ENCODE peak calls at places on chromosomes 16 and 17, in eight cellular contexts. P is NCI-H1436 treated with DMSO at 0.1 percent for 48 hours; D is anterior cingulate cortex; Y is stimulated activated CD8-positive, alpha-beta memory T cell treated with anti-CD3 and anti-CD28 coated beads, Interleukin-4, amount 100 ng/mL, for 1 hour; G is epithelial cell of proximal tubule; O is GM23248; B is NCI-H1048; A is AG04449. Z is an unnamed sample.
A peak's percentile ranks its signal among the peaks of the same experiment; 100 is the strongest.

GRCh38 chr16:86961133-86961720 is 356.0 kb downstream of the C16orf95 start:
- DNase-seq in P (no peak), D (no peak), Y (no peak), G (no peak), O (peak; percentile 63), B (no peak), A (no peak), Z (no peak)

GRCh38 chr17:43755389-43755875 is 3.2 kb downstream of the SOST start:
- DNase-seq in P (no peak), D (no peak), Y (no peak), G (no peak), O (no peak), B (no peak), A (no peak), Z (no peak)

GRCh38 chr16:69131749-69132423 is 502 bp downstream of the CHTF8 start:
- DNase-seq in P (peak; percentile 4), D (no peak), Y (peak; percentile 49), G (no peak), O (peak; percentile 82), B (no peak), A (peak; percentile 10), Z (peak; percentile 44)

GRCh38 chr16:3854740-3855139 is 25.8 kb downstream of the CREBBP start:
- DNase-seq in P (no peak), D (no peak), Y (no peak), G (no peak), O (no peak), B (no peak), A (no peak), Z (no peak)

GRCh38 chr16:61798741-61799140 is 237.5 kb downstream of the CDH8 start:
- DNase-seq in P (no peak), D (no peak), Y (no peak), G (no peak), O (no peak), B (no peak), A (no peak), Z (no peak)

GRCh38 chr16:74991593-74992403 is 6.9 kb upstream of the WDR59 start:
- DNase-seq in P (no peak), D (no peak), Y (no peak), G (no peak), O (no peak), B (no peak), A (no peak), Z (peak; percentile 62)

GRCh38 chr17:55458977-55459376 is 37.3 kb upstream of the MMD start:
- DNase-seq in P (no peak), D (no peak), Y (no peak), G (peak; percentile 82), O (peak; percentile 87), B (no peak), A (no peak), Z (peak; percentile 96)

GRCh38 chr16:75821117-75821516 is 94.8 kb upstream of the CPHXL start:
- DNase-seq in P (no peak), D (no peak), Y (no peak), G (no peak), O (no peak), B (no peak), A (no peak), Z (no peak)

GRCh38 chr17:38701504-38702165 is 3.4 kb upstream of the MLLT6 start:
- DNase-seq in P (no peak), D (no peak), Y (no peak), G (no peak), O (peak; percentile 64), B (no peak), A (no peak), Z (peak; percentile 65)

GRCh38 chr16:86824751-86825310 is 246.5 kb downstream of the FOXL1 start:
- DNase-seq in P (no peak), D (no peak), Y (no peak), G (no peak), O (no peak), B (no peak), A (no peak), Z (peak; percentile 28)

GRCh38 chr16:18803569-18804462 is 2.5 kb upstream of the ARL6IP1 start:
- DNase-seq in P (no peak), D (no peak), Y (no peak), G (no peak), O (peak; percentile 65), B (no peak), A (no peak), Z (peak; percentile 80)

GRCh38 chr16:13150181-13150885 is 248.9 kb downstream of the SHISA9 start:
- DNase-seq in P (no peak), D (no peak), Y (no peak), G (no peak), O (no peak), B (no peak), A (no peak), Z (no peak)

GRCh38 chr16:22008215-22009142 is 568 bp downstream of the MOSMO start:
- DNase-seq in P (no peak), D (no peak), Y (no peak), G (no peak), O (peak; percentile 32), B (no peak), A (no peak), Z (no peak)

GRCh38 chr17:39376434-39376833 is 25.0 kb downstream of the FBXL20 start:
- DNase-seq in P (no peak), D (no peak), Y (no peak), G (no peak), O (no peak), B (no peak), A (no peak), Z (peak; percentile 67)

GRCh38 chr16:75304521-75305363 is 53.3 kb upstream of the BCAR1 start:
- DNase-seq in P (no peak), D (no peak), Y (no peak), G (peak; percentile 69), O (peak; percentile 93), B (no peak), A (peak; percentile 50), Z (peak; percentile 92)

GRCh38 chr17:42240201-42240600 is 36.0 kb downstream of the STAT5B start:
- DNase-seq in P (no peak), D (no peak), Y (no peak), G (no peak), O (no peak), B (no peak), A (no peak), Z (no peak)

GRCh38 chr17:10177921-10178788 is 20.3 kb downstream of the GAS7 start:
- DNase-seq in P (no peak), D (no peak), Y (no peak), G (no peak), O (peak; percentile 96), B (no peak), A (peak; percentile 58), Z (no peak)

GRCh38 chr16:51144203-51144602 is 6.9 kb downstream of the SALL1 start:
- DNase-seq in P (no peak), D (no peak), Y (no peak), G (no peak), O (no peak), B (no peak), A (no peak), Z (no peak)

GRCh38 chr16:30875881-30876791 is 17.7 kb downstream of the BCL7C start:
- DNase-seq in P (no peak), D (no peak), Y (no peak), G (no peak), O (peak; percentile 57), B (no peak), A (no peak), Z (no peak)

GRCh38 chr17:59361916-59362810 is 30.7 kb downstream of the YPEL2 start:
- DNase-seq in P (no peak), D (no peak), Y (peak; percentile 20), G (peak; percentile 84), O (peak; percentile 90), B (no peak), A (peak; percentile 91), Z (peak; percentile 99)

GRCh38 chr17:2977157-2977556 is 86.2 kb downstream of the OR1D5 start:
- DNase-seq in P (no peak), D (no peak), Y (no peak), G (no peak), O (no peak), B (no peak), A (no peak), Z (no peak)

GRCh38 chr16:10870137-10870776 is 6.7 kb upstream of the CIITA start:
- DNase-seq in P (no peak), D (no peak), Y (no peak), G (no peak), O (peak; percentile 13), B (no peak), A (no peak), Z (no peak)

GRCh38 chr17:79987890-79988162 is 47.8 kb downstream of the TBC1D16 start:
- DNase-seq in P (no peak), D (no peak), Y (no peak), G (no peak), O (peak; percentile 47), B (no peak), A (no peak), Z (no peak)

GRCh38 chr16:81591538-81591870 is 146.9 kb downstream of the CMIP start:
- DNase-seq in P (no peak), D (no peak), Y (no peak), G (no peak), O (no peak), B (no peak), A (no peak), Z (no peak)

GRCh38 chr16:52852978-52853377 is 199.7 kb downstream of the CHD9NB start:
- DNase-seq in P (no peak), D (no peak), Y (no peak), G (no peak), O (no peak), B (no peak), A (no peak), Z (no peak)

GRCh38 chr17:15945493-15946209 is 721 bp downstream of the ADORA2B start:
- DNase-seq in P (no peak), D (no peak), Y (no peak), G (no peak), O (peak; percentile 69), B (no peak), A (no peak), Z (no peak)

GRCh38 chr17:27651411-27652345 is 20.7 kb downstream of the LGALS9 start:
- DNase-seq in P (no peak), D (peak; percentile 4), Y (peak; percentile 41), G (no peak), O (peak; percentile 48), B (no peak), A (no peak), Z (no peak)

GRCh38 chr17:45395569-45396415 is 36.9 kb downstream of the ARHGAP27 start:
- DNase-seq in P (no peak), D (no peak), Y (no peak), G (no peak), O (peak; percentile 24), B (no peak), A (no peak), Z (no peak)

GRCh38 chr17:71438631-71439146 is 682.1 kb upstream of the SOX9 start:
- DNase-seq in P (peak; percentile 95), D (no peak), Y (no peak), G (peak; percentile 98), O (peak; percentile 94), B (no peak), A (peak; percentile 90), Z (peak; percentile 100)

GRCh38 chr16:3282103-3282746 is 1.1 kb upstream of the ZNF263 start:
- DNase-seq in P (peak; percentile 36), D (no peak), Y (no peak), G (no peak), O (peak; percentile 85), B (no peak), A (no peak), Z (no peak)

GRCh38 chr16:30075503-30076275 is at the start of gene PPP4C:
- DNase-seq in P (no peak), D (peak; percentile 81), Y (peak; percentile 83), G (no peak), O (peak; percentile 97), B (peak; percentile 53), A (no peak), Z (peak; percentile 61)